ENCODE peak calls at places on chromosomes 5 and 9, in seven cellular contexts. E is mesendoderm, F is H9, O is neuronal stem cell, K is H1, H is IMR-90, Q is mesenchymal stem cell. V is an unnamed sample.

GRCh38 chr9:34378376-34379060 is 1.8 kb upstream of the MYORG start:
- DNase-seq in E (no peak), F (no peak), O (no peak), K (no peak), H (no peak), Q (no peak), V (no peak)

GRCh38 chr5:164672931-164673694 is 1167.7 kb downstream of the MAT2B start:
- DNase-seq in E (no peak), F (no peak), O (no peak), K (no peak), H (peak), Q (peak), V (peak)

GRCh38 chr9:34492051-34492450 is 30.7 kb downstream of the ENHO start:
- DNase-seq in E (peak), F (no peak), O (no peak), K (no peak), H (no peak), Q (no peak), V (no peak)

GRCh38 chr9:137777761-137778160 is 99.8 kb upstream of the CACNA1B start:
- DNase-seq in E (no peak), F (no peak), O (no peak), K (no peak), H (no peak), Q (no peak), V (no peak)

GRCh38 chr5:43215073-43215631 is 23.1 kb downstream of the NIM1K start:
- DNase-seq in E (no peak), F (no peak), O (no peak), K (no peak), H (no peak), Q (peak), V (peak)

GRCh38 chr9:34603610-34604231 is 8.2 kb downstream of the RPP25L start:
- DNase-seq in E (peak), F (peak), O (peak), K (peak), H (peak), Q (peak), V (peak)

GRCh38 chr9:119020284-119020683 is 349.0 kb downstream of the BRINP1 start:
- DNase-seq in E (no peak), F (no peak), O (no peak), K (no peak), H (no peak), Q (no peak), V (no peak)

GRCh38 chr9:93260290-93261066 is 76.5 kb downstream of the WNK2 start:
- DNase-seq in E (no peak), F (peak), O (no peak), K (peak), H (no peak), Q (no peak), V (no peak)

GRCh38 chr9:28970241-28970654 is 1397.0 kb upstream of the C9orf72 start:
- DNase-seq in E (no peak), F (peak), O (no peak), K (peak), H (no peak), Q (no peak), V (no peak)

GRCh38 chr9:137614631-137615386 is 4.0 kb upstream of the EHMT1 start:
- DNase-seq in E (no peak), F (no peak), O (no peak), K (no peak), H (no peak), Q (no peak), V (no peak)

GRCh38 chr5:92391-93220 is 638 bp downstream of the PLEKHG4B start:
- DNase-seq in E (peak), F (no peak), O (no peak), K (no peak), H (no peak), Q (no peak), V (no peak)

GRCh38 chr9:76905984-76906861 is at the start of gene PRUNE2:
- DNase-seq in E (peak), F (peak), O (peak), K (peak), H (peak), Q (peak), V (peak)

GRCh38 chr5:145350501-145350900 is 484.6 kb downstream of the PRELID2 start:
- DNase-seq in E (no peak), F (no peak), O (no peak), K (no peak), H (peak), Q (no peak), V (no peak)

GRCh38 chr5:27727254-27727653 is 688.9 kb upstream of the CDH9 start:
- DNase-seq in E (peak), F (no peak), O (no peak), K (no peak), H (no peak), Q (no peak), V (no peak)

GRCh38 chr5:174935854-174936474 is 211.6 kb downstream of the MSX2 start:
- DNase-seq in E (peak), F (peak), O (peak), K (peak), H (peak), Q (peak), V (peak)

GRCh38 chr5:76642390-76643040 is 19.3 kb upstream of the F2RL2 start:
- DNase-seq in E (no peak), F (no peak), O (no peak), K (no peak), H (peak), Q (peak), V (no peak)

GRCh38 chr5:120509056-120509455 is 45.0 kb downstream of the PRR16 start:
- DNase-seq in E (no peak), F (no peak), O (no peak), K (no peak), H (peak), Q (no peak), V (no peak)

GRCh38 chr5:142587354-142587965 is 98.4 kb downstream of the FGF1 start:
- DNase-seq in E (peak), F (peak), O (peak), K (peak), H (peak), Q (peak), V (peak)

GRCh38 chr9:94923333-94924089 is 197.0 kb downstream of the AOPEP start:
- DNase-seq in E (no peak), F (no peak), O (peak), K (no peak), H (no peak), Q (no peak), V (no peak)

GRCh38 chr5:125750538-125751186 is 672.5 kb upstream of the GRAMD2B start:
- DNase-seq in E (no peak), F (no peak), O (no peak), K (no peak), H (no peak), Q (no peak), V (no peak)

GRCh38 chr9:123614503-123615258 is 258.7 kb downstream of the CRB2 start:
- DNase-seq in E (peak), F (no peak), O (no peak), K (peak), H (no peak), Q (peak), V (no peak)

DNA sequence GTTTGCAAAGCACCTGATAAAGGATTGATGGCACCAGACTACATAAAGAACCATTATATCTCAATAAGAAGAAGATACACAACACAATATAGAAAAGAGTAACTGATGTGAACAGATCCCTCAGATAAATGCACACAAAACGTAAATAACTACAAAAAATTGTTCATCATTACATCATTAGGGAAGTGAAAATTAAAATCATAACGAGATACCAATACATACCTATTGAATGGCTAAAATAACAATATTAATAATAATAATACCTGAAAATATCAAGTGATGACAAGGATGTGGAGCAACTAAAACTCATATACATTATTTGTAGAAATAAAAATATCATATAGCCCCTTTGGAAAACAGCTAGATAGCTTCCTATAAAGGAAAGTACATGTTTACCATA is 469.5 kb downstream of the DMRTA1 start:
- DNase-seq in E (no peak), F (no peak), O (no peak), K (no peak), H (no peak), Q (no peak), V (no peak)
- H2BK5ac ChIP-seq in E (no peak), F (no peak), O (no peak), K (no peak), H (no peak), Q (no peak), V (no peak)

GRCh38 chr9:36319806-36320205 is 61.6 kb upstream of the GNE start:
- DNase-seq in E (no peak), F (no peak), O (no peak), K (no peak), H (no peak), Q (no peak), V (peak)
- H2BK5ac ChIP-seq in E (no peak), F (no peak), O (no peak), K (no peak), H (no peak), Q (peak), V (no peak)

DNA sequence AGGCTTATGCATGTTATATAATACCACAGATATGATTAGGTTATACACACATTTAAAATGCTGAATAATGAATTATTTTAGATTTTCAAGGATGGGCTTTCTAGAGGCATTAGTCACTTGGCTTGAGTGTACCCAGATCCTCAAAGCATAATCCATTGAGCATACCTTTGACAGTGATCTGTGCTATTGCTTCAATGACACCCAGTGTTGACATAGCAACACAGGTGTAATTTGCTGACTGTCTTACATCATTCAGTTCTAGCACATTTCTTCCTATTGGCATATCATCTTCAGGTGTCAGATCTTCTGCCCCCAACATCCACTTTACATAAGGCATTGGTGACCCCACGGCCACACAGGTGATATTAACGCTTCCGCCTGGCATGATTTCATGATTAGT is 721.5 kb upstream of the DMAC1 start:
- DNase-seq in E (peak), F (no peak), O (no peak), K (no peak), H (no peak), Q (no peak), V (peak)
- H2BK5ac ChIP-seq in E (no peak), F (no peak), O (no peak), K (no peak), H (no peak), Q (no peak), V (no peak)

GRCh38 chr9:125746774-125747052 is 460 bp upstream of the PBX3 start:
- DNase-seq in E (no peak), F (no peak), O (no peak), K (no peak), H (no peak), Q (no peak), V (no peak)

GRCh38 chr9:125748511-125749099 is 1.4 kb downstream of the PBX3 start:
- DNase-seq in E (peak), F (no peak), O (no peak), K (no peak), H (no peak), Q (peak), V (no peak)

GRCh38 chr9:125749287-125749935 is 2.2 kb downstream of the PBX3 start:
- DNase-seq in E (no peak), F (no peak), O (no peak), K (no peak), H (no peak), Q (no peak), V (no peak)

GRCh38 chr9:125747053-125747764 is at the start of gene PBX3:
- DNase-seq in E (peak), F (no peak), O (peak), K (peak), H (no peak), Q (peak), V (peak)

DNA sequence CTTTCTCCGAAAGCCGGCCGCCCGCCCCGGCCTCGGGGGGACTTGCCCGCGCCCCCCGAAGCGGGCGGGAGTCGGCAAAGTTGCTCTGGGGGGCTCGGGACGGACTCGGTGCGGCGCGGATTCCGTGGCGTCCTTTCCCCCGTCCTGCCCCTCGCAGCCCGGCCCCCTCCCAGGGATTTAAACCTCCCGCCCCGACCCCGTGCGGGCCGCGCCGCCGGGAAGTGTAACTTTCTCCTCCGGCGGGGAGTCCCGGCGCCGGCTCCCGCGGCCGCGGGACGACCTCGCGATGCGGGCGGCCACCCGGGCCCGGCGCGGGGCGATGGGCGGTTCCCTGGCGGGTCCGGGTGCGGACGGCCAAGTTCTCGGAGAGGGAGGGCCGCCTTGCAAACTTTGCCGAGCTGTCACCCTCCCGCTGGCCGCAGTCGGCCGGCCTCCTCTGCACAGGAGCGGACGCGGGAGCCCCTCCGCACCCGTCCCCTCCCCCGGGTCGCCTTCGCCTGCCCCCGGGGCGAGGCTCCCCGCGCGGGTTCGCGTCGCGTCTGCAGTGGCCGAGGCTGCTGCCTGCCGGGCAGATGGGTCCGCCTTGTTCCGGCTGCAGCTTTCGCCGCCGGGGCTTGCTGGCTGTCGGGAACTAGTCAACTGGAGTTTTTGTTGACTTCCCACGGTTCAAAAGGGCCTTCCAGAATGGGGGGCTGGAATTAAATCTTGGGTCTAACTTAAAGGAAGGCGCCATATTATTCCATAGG is 765 bp downstream of the PBX3 start:
- DNase-seq in E (peak), F (no peak), O (no peak), K (peak), H (no peak), Q (peak), V (peak)
- H2BK5ac ChIP-seq in E (no peak), F (no peak), O (peak), K (no peak), H (peak), Q (no peak), V (no peak)

GRCh38 chr5:168312606-168313297 is 21.3 kb downstream of the WWC1 start:
- DNase-seq in E (no peak), F (no peak), O (no peak), K (no peak), H (no peak), Q (no peak), V (peak)

GRCh38 chr5:168313596-168314204 is 22.3 kb downstream of the WWC1 start:
- DNase-seq in E (no peak), F (no peak), O (no peak), K (no peak), H (no peak), Q (no peak), V (no peak)

GRCh38 chr5:168307925-168308584 is 16.6 kb downstream of the WWC1 start:
- DNase-seq in E (no peak), F (no peak), O (no peak), K (no peak), H (no peak), Q (no peak), V (no peak)

GRCh38 chr5:168308976-168309598 is 17.6 kb downstream of the WWC1 start:
- DNase-seq in E (no peak), F (no peak), O (no peak), K (no peak), H (no peak), Q (no peak), V (peak)

DNA sequence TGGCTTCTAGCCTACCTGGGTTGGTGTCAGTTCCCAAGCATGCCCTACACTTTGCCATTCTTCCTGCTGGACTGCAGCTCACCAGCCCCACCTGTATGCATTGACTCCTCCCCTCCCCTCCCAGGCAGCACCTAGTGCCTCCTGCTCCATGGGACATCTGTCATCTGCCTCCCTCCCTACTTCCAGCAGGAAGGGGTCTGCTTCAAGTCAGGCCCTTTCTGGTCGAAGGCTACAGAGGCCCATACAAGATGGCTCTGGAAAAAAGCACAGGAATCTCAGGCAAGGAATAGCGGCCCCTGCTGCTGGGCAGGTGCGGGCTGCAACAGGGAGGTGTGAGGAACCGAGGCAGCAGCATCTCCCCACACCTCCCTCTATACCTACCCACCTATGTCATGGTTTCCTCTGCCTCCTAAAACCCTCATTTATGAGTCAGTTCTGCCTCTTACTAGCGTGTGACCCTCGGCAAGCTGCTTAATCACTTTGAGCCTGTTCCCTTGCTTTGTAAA is 19.7 kb downstream of the WWC1 start:
- DNase-seq in E (peak), F (peak), O (no peak), K (no peak), H (no peak), Q (no peak), V (no peak)
- H2BK5ac ChIP-seq in E (no peak), F (no peak), O (no peak), K (no peak), H (no peak), Q (no peak), V (no peak)

DNA sequence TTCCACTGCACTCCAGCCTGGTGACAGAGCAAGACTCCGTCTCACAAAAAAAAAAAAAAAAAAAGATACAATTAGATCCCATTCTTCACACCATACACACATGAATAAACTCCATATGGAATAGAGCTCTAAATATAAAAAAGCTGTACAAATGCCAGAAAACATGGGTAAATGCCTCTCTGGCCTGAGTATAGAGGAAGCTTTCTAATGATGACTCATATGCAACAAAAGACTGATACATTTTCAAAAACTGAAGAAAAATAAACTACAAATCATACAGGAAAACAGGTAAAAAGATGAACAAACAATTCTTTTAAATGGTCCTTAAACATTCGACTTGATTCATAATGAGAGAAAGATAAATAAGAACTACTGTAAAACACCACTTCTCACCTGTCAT is 8.6 kb downstream of the ZFP62 start:
- DNase-seq in E (no peak), F (no peak), O (no peak), K (no peak), H (peak), Q (no peak), V (no peak)
- H2BK5ac ChIP-seq in E (no peak), F (no peak), O (no peak), K (no peak), H (no peak), Q (no peak), V (no peak)

GRCh38 chr9:71937898-71938297 is 26.5 kb downstream of the C9orf85 start:
- DNase-seq in E (no peak), F (no peak), O (no peak), K (no peak), H (no peak), Q (no peak), V (no peak)
- H2BK5ac ChIP-seq in E (no peak), F (no peak), O (no peak), K (no peak), H (no peak), Q (no peak), V (no peak)

GRCh38 chr9:1978941-1979340 is 36.2 kb upstream of the SMARCA2 start:
- DNase-seq in E (no peak), F (no peak), O (no peak), K (no peak), H (peak), Q (no peak), V (peak)

GRCh38 chr9:1979815-1980367 is 35.3 kb upstream of the SMARCA2 start:
- DNase-seq in E (no peak), F (no peak), O (no peak), K (no peak), H (peak), Q (no peak), V (peak)

GRCh38 chr9:1980387-1980786 is 34.8 kb upstream of the SMARCA2 start:
- DNase-seq in E (no peak), F (no peak), O (no peak), K (no peak), H (no peak), Q (no peak), V (no peak)

GRCh38 chr9:1986341-1986740 is 28.8 kb upstream of the SMARCA2 start:
- DNase-seq in E (no peak), F (no peak), O (no peak), K (no peak), H (no peak), Q (no peak), V (no peak)

GRCh38 chr9:1982074-1982473 is 33.1 kb upstream of the SMARCA2 start:
- DNase-seq in E (no peak), F (no peak), O (no peak), K (no peak), H (no peak), Q (no peak), V (no peak)
- H2BK5ac ChIP-seq in E (no peak), F (no peak), O (no peak), K (no peak), H (no peak), Q (no peak), V (no peak)

DNA sequence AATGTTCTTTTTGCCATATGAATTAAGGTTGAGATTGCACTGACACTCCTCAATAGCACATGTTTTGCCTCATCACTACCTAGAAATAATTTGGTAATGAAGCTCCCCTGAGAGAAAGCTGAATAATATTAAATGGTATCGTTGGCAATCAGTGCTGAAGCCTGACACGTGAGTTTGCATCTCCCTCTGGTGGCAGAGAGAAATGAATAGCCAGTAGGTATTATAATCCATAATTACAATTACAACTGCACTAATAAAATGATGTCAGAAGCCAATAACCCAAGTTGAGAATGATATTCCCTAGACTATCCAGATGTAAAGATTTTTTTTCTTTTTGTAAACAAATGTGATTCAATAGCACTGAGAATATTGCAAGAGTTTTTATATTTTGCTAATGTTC is 700.3 kb downstream of the PTPRD start:
- DNase-seq in E (no peak), F (no peak), O (no peak), K (no peak), H (no peak), Q (no peak), V (no peak)
- H2BK5ac ChIP-seq in E (no peak), F (no peak), O (no peak), K (no peak), H (no peak), Q (no peak), V (no peak)